ENCODE peak calls at places on chromosome 11, in seven cellular contexts. W, G, D, X, U, N and L are unnamed samples.

GRCh38 chr11:2587976-2588748 is 111.6 kb downstream of the KCNQ1OT1 start:
- DNase-seq in W (no peak), G (no peak), D (no peak), X (no peak), U (no peak), N (no peak), L (no peak)

GRCh38 chr11:44709966-44710365 is 16.8 kb upstream of the TSPAN18 start:
- DNase-seq in W (no peak), G (no peak), D (no peak), X (no peak), U (no peak), N (no peak), L (no peak)

GRCh38 chr11:5596611-5597201 is at the start of gene TRIM6:
- DNase-seq in W (peak), G (no peak), D (no peak), X (no peak), U (no peak), N (peak), L (peak)

GRCh38 chr11:23311986-23312940 is 452.0 kb upstream of the CCDC179 start:
- DNase-seq in W (peak), G (no peak), D (no peak), X (no peak), U (no peak), N (no peak), L (no peak)

GRCh38 chr11:8025123-8025522 is 38.0 kb downstream of the EIF3F start:
- DNase-seq in W (no peak), G (no peak), D (no peak), X (no peak), U (no peak), N (no peak), L (no peak)

GRCh38 chr11:126461096-126461440 is 105.6 kb downstream of the ST3GAL4 start:
- DNase-seq in W (no peak), G (no peak), D (no peak), X (no peak), U (no peak), N (no peak), L (no peak)

GRCh38 chr11:16296243-16296642 is 60.1 kb downstream of the SOX6 start:
- DNase-seq in W (no peak), G (no peak), D (no peak), X (no peak), U (no peak), N (no peak), L (no peak)

GRCh38 chr11:64890084-64890944 is 11.9 kb upstream of the EHD1 start:
- DNase-seq in W (no peak), G (no peak), D (no peak), X (no peak), U (no peak), N (no peak), L (no peak)

GRCh38 chr11:44309483-44310197 is at the start of gene ALX4:
- DNase-seq in W (no peak), G (no peak), D (no peak), X (no peak), U (no peak), N (peak), L (peak)

GRCh38 chr11:68674461-68674860 is 9.9 kb upstream of the GAL start:
- DNase-seq in W (no peak), G (no peak), D (no peak), X (no peak), U (no peak), N (no peak), L (no peak)

GRCh38 chr11:37560346-37560745 is 962.3 kb upstream of the RAG2 start:
- DNase-seq in W (no peak), G (no peak), D (no peak), X (no peak), U (no peak), N (no peak), L (no peak)

GRCh38 chr11:27166130-27166529 is 125.5 kb downstream of the BBOX1 start:
- DNase-seq in W (no peak), G (no peak), D (no peak), X (no peak), U (peak), N (no peak), L (no peak)

GRCh38 chr11:34223907-34224306 is 118.5 kb downstream of the NAT10 start:
- DNase-seq in W (no peak), G (no peak), D (no peak), X (no peak), U (no peak), N (no peak), L (no peak)